ENCODE peak calls at places on chromosomes 5 and 9, in eight cellular contexts. K, P, M, J, R, N, G and W are unnamed samples.

GRCh38 chr9:89923961-89924504 is 319.2 kb downstream of the GADD45G start:
- DNase-seq in N (no peak), R (no peak), K (peak), M (no peak), G (no peak), P (no peak), J (no peak), W (no peak)

GRCh38 chr9:137689745-137690529 is 71.1 kb downstream of the EHMT1 start:
- DNase-seq in G (no peak), M (no peak), J (peak), P (peak), N (no peak), R (no peak), K (no peak), W (no peak)

GRCh38 chr9:89929721-89930480 is 325.1 kb downstream of the GADD45G start:
- DNase-seq in G (no peak), K (no peak), M (no peak), N (no peak), J (peak), R (no peak), P (peak), W (no peak)

GRCh38 chr9:98971168-98971914 is 27.6 kb downstream of the COL15A1 start:
- DNase-seq in K (no peak), N (peak), P (peak), J (peak), M (no peak), G (peak), R (peak), W (peak)

GRCh38 chr9:133375116-133375723 is 640 bp downstream of the SURF4 start:
- DNase-seq in M (no peak), N (peak), J (peak), K (peak), G (no peak), R (peak), P (peak), W (no peak)

GRCh38 chr5:5040712-5041111 is 99.4 kb upstream of the ADAMTS16 start:
- DNase-seq in P (no peak), M (no peak), J (no peak), G (no peak), K (no peak), R (no peak), N (no peak), W (no peak)

GRCh38 chr9:111661150-111661801 is at the start of gene GNG10:
- DNase-seq in P (peak), N (peak), M (no peak), J (peak), K (peak), G (peak), R (peak), W (peak)

GRCh38 chr5:61298580-61298979 is 33.5 kb upstream of the ZSWIM6 start:
- DNase-seq in K (no peak), R (no peak), P (no peak), N (no peak), J (no peak), G (no peak), M (no peak), W (no peak)

GRCh38 chr9:14205463-14205862 is 108.5 kb downstream of the NFIB start:
- DNase-seq in G (no peak), J (peak), K (no peak), R (no peak), N (peak), P (peak), M (no peak), W (no peak)

GRCh38 chr9:94818196-94818541 is 91.7 kb downstream of the AOPEP start:
- DNase-seq in P (peak), N (no peak), G (no peak), M (no peak), R (no peak), J (no peak), K (no peak), W (no peak)

GRCh38 chr5:31999470-31999869 is 174.6 kb downstream of the GOLPH3 start:
- DNase-seq in G (no peak), P (no peak), J (no peak), R (no peak), K (no peak), M (no peak), N (no peak), W (no peak)

GRCh38 chr5:145056805-145057204 is 778.3 kb downstream of the PRELID2 start:
- DNase-seq in R (no peak), P (peak), G (no peak), M (no peak), J (no peak), K (no peak), N (peak), W (no peak)

GRCh38 chr5:67156976-67157583 is 39.5 kb downstream of the CD180 start:
- DNase-seq in P (peak), M (no peak), R (peak), G (no peak), J (peak), N (peak), K (peak), W (no peak)

GRCh38 chr5:146042628-146043279 is 62.6 kb downstream of the PLAC8L1 start:
- DNase-seq in P (peak), J (peak), K (no peak), M (peak), N (peak), R (no peak), G (no peak), W (no peak)

GRCh38 chr9:14119694-14120514 is 194.0 kb downstream of the NFIB start:
- DNase-seq in J (peak), N (no peak), P (no peak), G (no peak), K (no peak), M (peak), R (no peak), W (no peak)

GRCh38 chr5:151123897-151124751 is 33.5 kb downstream of the ANXA6 start:
- DNase-seq in K (no peak), N (peak), J (no peak), M (no peak), P (peak), R (peak), G (no peak), W (no peak)

GRCh38 chr5:9409413-9410089 is 136.3 kb downstream of the SEMA5A start:
- DNase-seq in J (no peak), G (no peak), P (no peak), R (no peak), M (no peak), N (peak), K (no peak), W (no peak)

GRCh38 chr5:95244479-95244878 is 40.4 kb downstream of the MCTP1 start:
- DNase-seq in P (no peak), N (no peak), R (no peak), M (no peak), J (no peak), G (no peak), K (no peak), W (no peak)